ENCODE peak calls at places on chromosomes 13 and 19, in six cellular contexts. One of them, this sample, is unnamed.

GRCh38 chr13:101202590-101202989 is 213.7 kb downstream of the NALCN start:
- DNase-seq in PC-3: peak; percentile 3
- DNase-seq in dorsolateral prefrontal cortex: no peak
- DNase-seq in nephron progenitor cell: no peak
- DNase-seq in heart right ventricle: no peak
- DNase-seq in GM23338: peak; percentile 80
- DNase-seq in this sample: no peak

GRCh38 chr13:49020328-49020727 is 44.6 kb downstream of the FNDC3A start:
- DNase-seq in nephron progenitor cell: no peak
- DNase-seq in PC-3: no peak
- DNase-seq in GM23338: no peak
- DNase-seq in heart right ventricle: no peak
- DNase-seq in dorsolateral prefrontal cortex: no peak
- DNase-seq in this sample: no peak

GRCh38 chr13:106352850-106353249 is 182.6 kb downstream of the EFNB2 start:
- DNase-seq in dorsolateral prefrontal cortex: no peak
- DNase-seq in GM23338: no peak
- DNase-seq in PC-3: no peak
- DNase-seq in heart right ventricle: no peak
- DNase-seq in nephron progenitor cell: no peak
- DNase-seq in this sample: no peak

GRCh38 chr13:113410472-113411201 is 42.7 kb downstream of the ADPRHL1 start:
- DNase-seq in nephron progenitor cell: no peak
- DNase-seq in heart right ventricle: no peak
- DNase-seq in GM23338: no peak
- DNase-seq in PC-3: peak; percentile 89
- DNase-seq in dorsolateral prefrontal cortex: peak; percentile 34
- DNase-seq in this sample: peak; percentile 12

GRCh38 chr19:4577020-4577782 is 17.7 kb upstream of the SEMA6B start:
- DNase-seq in GM23338: peak; percentile 69
- DNase-seq in heart right ventricle: no peak
- DNase-seq in PC-3: peak; percentile 47
- DNase-seq in nephron progenitor cell: no peak
- DNase-seq in dorsolateral prefrontal cortex: no peak
- DNase-seq in this sample: no peak

GRCh38 chr13:54194233-54195024 is 1165.8 kb downstream of the OLFM4 start:
- DNase-seq in PC-3: no peak
- DNase-seq in nephron progenitor cell: no peak
- DNase-seq in GM23338: no peak
- DNase-seq in heart right ventricle: no peak
- DNase-seq in dorsolateral prefrontal cortex: no peak
- DNase-seq in this sample: no peak

GRCh38 chr19:42207767-42208259 is 9.7 kb downstream of the DEDD2 start:
- DNase-seq in PC-3: peak; percentile 69
- DNase-seq in dorsolateral prefrontal cortex: no peak
- DNase-seq in GM23338: no peak
- DNase-seq in nephron progenitor cell: no peak
- DNase-seq in heart right ventricle: no peak
- DNase-seq in this sample: peak; percentile 77

GRCh38 chr13:108407495-108407894 is 138.0 kb downstream of the TNFSF13B start:
- DNase-seq in PC-3: no peak
- DNase-seq in dorsolateral prefrontal cortex: no peak
- DNase-seq in heart right ventricle: no peak
- DNase-seq in GM23338: no peak
- DNase-seq in nephron progenitor cell: no peak
- DNase-seq in this sample: no peak

GRCh38 chr19:45601524-45602522 is at the start of gene GPR4:
- DNase-seq in heart right ventricle: peak; percentile 51
- DNase-seq in dorsolateral prefrontal cortex: no peak
- DNase-seq in PC-3: peak; percentile 6
- DNase-seq in GM23338: peak; percentile 89
- DNase-seq in nephron progenitor cell: peak; percentile 54
- DNase-seq in this sample: peak; percentile 43

GRCh38 chr13:42485272-42485671 is 88.7 kb upstream of the TNFSF11 start:
- DNase-seq in nephron progenitor cell: no peak
- DNase-seq in dorsolateral prefrontal cortex: no peak
- DNase-seq in PC-3: no peak
- DNase-seq in GM23338: no peak
- DNase-seq in heart right ventricle: no peak
- DNase-seq in this sample: no peak

GRCh38 chr19:49665301-49666119 is at the start of the genes BCL2L12 and IRF3:
- DNase-seq in heart right ventricle: peak; percentile 97
- DNase-seq in PC-3: peak; percentile 100
- DNase-seq in nephron progenitor cell: peak; percentile 99
- DNase-seq in dorsolateral prefrontal cortex: peak; percentile 96
- DNase-seq in GM23338: peak; percentile 98
- DNase-seq in this sample: peak; percentile 99
- TF ChIP-seq CTCF in heart right ventricle: no peak
- TF ChIP-seq CTCF in PC-3: no peak
- TF ChIP-seq CTCF in nephron progenitor cell: no peak
- TF ChIP-seq CTCF in dorsolateral prefrontal cortex: peak; percentile 8
- TF ChIP-seq CTCF in GM23338: no peak
- TF ChIP-seq CTCF in this sample: no peak

GRCh38 chr19:10091370-10091687 is 5.2 kb downstream of the SHFL start:
- DNase-seq in heart right ventricle: no peak
- DNase-seq in GM23338: no peak
- DNase-seq in nephron progenitor cell: no peak
- DNase-seq in PC-3: no peak
- DNase-seq in dorsolateral prefrontal cortex: no peak
- DNase-seq in this sample: no peak
- TF ChIP-seq CTCF in heart right ventricle: no peak
- TF ChIP-seq CTCF in GM23338: no peak
- TF ChIP-seq CTCF in nephron progenitor cell: no peak
- TF ChIP-seq CTCF in PC-3: no peak
- TF ChIP-seq CTCF in dorsolateral prefrontal cortex: no peak
- TF ChIP-seq CTCF in this sample: no peak

DNA sequence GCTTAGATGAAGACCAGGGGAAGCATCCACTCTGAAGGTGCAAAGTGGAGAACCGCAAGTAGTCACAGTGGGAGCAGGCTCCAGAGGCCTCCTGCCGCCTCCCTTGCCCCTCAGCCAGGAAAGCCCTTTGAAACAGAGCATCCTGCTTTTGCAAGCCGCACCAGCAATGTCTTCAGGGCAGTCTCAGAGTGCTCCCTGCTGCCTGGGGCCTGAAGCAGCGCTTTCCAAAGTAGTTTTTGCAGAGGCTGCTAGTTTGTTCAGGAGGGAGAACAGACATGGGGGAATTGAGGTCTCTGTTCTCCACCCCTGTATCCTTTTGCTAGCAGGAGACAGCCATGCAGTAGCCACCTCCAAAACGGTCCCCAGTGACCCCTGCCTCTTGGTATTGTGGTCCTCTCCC is 15.8 kb upstream of the POP4 start:
- DNase-seq in nephron progenitor cell: no peak
- DNase-seq in PC-3: no peak
- DNase-seq in GM23338: peak; percentile 37
- DNase-seq in heart right ventricle: no peak
- DNase-seq in dorsolateral prefrontal cortex: no peak
- DNase-seq in this sample: no peak
- TF ChIP-seq CTCF in nephron progenitor cell: no peak
- TF ChIP-seq CTCF in PC-3: no peak
- TF ChIP-seq CTCF in GM23338: peak; percentile 32
- TF ChIP-seq CTCF in heart right ventricle: no peak
- TF ChIP-seq CTCF in dorsolateral prefrontal cortex: no peak
- TF ChIP-seq CTCF in this sample: no peak

DNA sequence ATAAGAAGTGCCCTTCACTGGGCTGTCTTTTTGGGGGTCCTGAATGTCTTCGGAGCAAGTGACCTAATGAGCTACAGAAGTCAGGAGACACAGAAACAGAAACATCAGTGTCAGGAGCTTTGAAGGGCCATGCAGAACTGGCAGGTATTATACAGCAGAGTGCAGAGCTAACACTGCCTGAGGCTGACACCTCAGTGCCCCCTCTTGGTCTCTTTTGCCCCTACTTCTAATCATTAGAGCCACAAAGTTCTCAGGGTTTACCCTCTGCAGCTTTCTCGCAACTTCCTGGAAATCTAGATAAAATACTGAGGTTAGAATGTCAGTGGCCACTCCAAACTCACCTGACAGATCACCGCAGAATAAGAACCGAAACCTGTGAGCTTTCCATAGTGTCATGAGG is 172.7 kb downstream of the B3GLCT start:
- DNase-seq in nephron progenitor cell: no peak
- DNase-seq in PC-3: no peak
- DNase-seq in dorsolateral prefrontal cortex: no peak
- DNase-seq in heart right ventricle: no peak
- DNase-seq in GM23338: peak; percentile 8
- DNase-seq in this sample: no peak
- TF ChIP-seq CTCF in nephron progenitor cell: no peak
- TF ChIP-seq CTCF in PC-3: no peak
- TF ChIP-seq CTCF in dorsolateral prefrontal cortex: no peak
- TF ChIP-seq CTCF in heart right ventricle: no peak
- TF ChIP-seq CTCF in GM23338: no peak
- TF ChIP-seq CTCF in this sample: no peak

DNA sequence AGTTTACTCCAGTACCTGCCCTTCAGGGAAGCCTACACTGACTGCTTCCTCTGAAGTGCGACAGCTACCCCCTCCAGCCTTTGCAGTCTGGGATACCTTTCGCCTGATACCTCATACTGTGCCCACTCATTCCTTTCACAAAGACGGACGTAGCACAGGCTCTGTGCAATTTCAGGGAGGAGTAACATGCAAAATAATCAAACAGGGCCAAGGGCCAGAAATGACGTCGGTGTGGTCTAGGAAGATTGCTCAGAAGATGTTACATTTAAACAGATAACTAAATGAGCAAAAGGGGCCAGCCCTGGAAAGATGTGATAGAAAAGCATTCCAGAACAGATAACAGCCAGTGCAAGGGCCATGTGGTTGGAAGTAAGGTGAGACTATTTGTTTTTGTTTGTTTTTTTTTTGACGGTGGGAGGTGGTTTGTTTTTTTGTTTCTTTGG is 6.6 kb upstream of the DDX39A start:
- DNase-seq in GM23338: no peak
- DNase-seq in nephron progenitor cell: no peak
- DNase-seq in dorsolateral prefrontal cortex: no peak
- DNase-seq in PC-3: no peak
- DNase-seq in heart right ventricle: no peak
- DNase-seq in this sample: no peak
- TF ChIP-seq CTCF in GM23338: no peak
- TF ChIP-seq CTCF in nephron progenitor cell: no peak
- TF ChIP-seq CTCF in dorsolateral prefrontal cortex: no peak
- TF ChIP-seq CTCF in PC-3: no peak
- TF ChIP-seq CTCF in heart right ventricle: no peak
- TF ChIP-seq CTCF in this sample: no peak

DNA sequence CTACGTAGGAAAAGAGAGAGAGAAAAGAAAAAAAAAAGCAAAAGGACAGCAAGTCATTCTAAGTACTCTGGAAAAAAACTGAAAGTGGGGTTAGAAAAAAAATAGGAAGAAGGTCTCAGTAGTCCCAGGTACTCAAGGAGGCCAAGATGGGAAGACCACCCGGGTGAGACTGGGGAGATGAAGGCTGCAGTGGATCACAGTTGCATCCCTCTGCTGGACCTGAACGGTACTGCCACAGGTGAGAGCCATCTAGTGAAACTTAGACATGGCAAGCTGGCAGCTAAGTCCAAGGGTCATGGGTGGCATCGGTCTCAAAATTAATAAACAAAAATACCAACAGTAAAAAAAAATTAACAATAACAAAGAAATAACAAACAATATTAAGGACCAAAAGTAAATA is 41.0 kb upstream of the ZNF91 start:
- DNase-seq in PC-3: peak; percentile 4
- DNase-seq in dorsolateral prefrontal cortex: no peak
- DNase-seq in nephron progenitor cell: peak; percentile 3
- DNase-seq in GM23338: peak; percentile 48
- DNase-seq in heart right ventricle: no peak
- DNase-seq in this sample: no peak
- TF ChIP-seq CTCF in PC-3: peak; percentile 40
- TF ChIP-seq CTCF in dorsolateral prefrontal cortex: no peak
- TF ChIP-seq CTCF in nephron progenitor cell: no peak
- TF ChIP-seq CTCF in GM23338: peak; percentile 50
- TF ChIP-seq CTCF in heart right ventricle: peak; percentile 14
- TF ChIP-seq CTCF in this sample: no peak

DNA sequence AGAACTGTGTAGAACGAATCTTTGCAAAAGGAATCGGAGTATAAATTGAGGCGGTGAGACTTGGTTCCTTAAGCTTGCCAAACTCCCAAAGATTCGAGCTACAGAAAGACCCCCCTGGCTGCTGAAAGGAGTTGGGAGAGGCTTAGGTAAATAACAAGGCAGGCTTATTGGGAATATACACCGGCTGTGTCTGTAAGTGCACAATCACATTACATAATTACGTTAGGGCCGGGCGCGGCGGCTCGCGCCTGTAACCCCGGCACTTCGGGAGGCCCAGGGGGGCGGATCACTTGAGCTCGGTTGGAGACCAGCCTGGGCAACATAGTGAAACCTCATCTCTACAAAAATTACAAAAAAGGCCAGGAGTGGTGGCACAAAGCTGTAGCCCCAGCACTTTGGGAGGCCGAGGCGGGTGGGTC is 12.2 kb downstream of the TMEM160 start:
- DNase-seq in PC-3: peak; percentile 25
- DNase-seq in heart right ventricle: no peak
- DNase-seq in GM23338: no peak
- DNase-seq in nephron progenitor cell: no peak
- DNase-seq in dorsolateral prefrontal cortex: peak; percentile 24
- DNase-seq in this sample: peak; percentile 47
- TF ChIP-seq CTCF in PC-3: no peak
- TF ChIP-seq CTCF in heart right ventricle: no peak
- TF ChIP-seq CTCF in GM23338: no peak
- TF ChIP-seq CTCF in nephron progenitor cell: no peak
- TF ChIP-seq CTCF in dorsolateral prefrontal cortex: no peak
- TF ChIP-seq CTCF in this sample: no peak

GRCh38 chr19:11284535-11284934 is 11.4 kb upstream of the TSPAN16 start:
- DNase-seq in heart right ventricle: no peak
- DNase-seq in PC-3: no peak
- DNase-seq in nephron progenitor cell: no peak
- DNase-seq in GM23338: no peak
- DNase-seq in dorsolateral prefrontal cortex: no peak
- DNase-seq in this sample: no peak

GRCh38 chr19:11291415-11291814 is 4.5 kb upstream of the TSPAN16 start:
- DNase-seq in dorsolateral prefrontal cortex: no peak
- DNase-seq in GM23338: no peak
- DNase-seq in heart right ventricle: no peak
- DNase-seq in PC-3: no peak
- DNase-seq in nephron progenitor cell: no peak
- DNase-seq in this sample: no peak

GRCh38 chr19:11288349-11288748 is 7.6 kb upstream of the TSPAN16 start:
- DNase-seq in nephron progenitor cell: no peak
- DNase-seq in GM23338: peak; percentile 44
- DNase-seq in dorsolateral prefrontal cortex: peak; percentile 11
- DNase-seq in heart right ventricle: no peak
- DNase-seq in PC-3: peak; percentile 62
- DNase-seq in this sample: no peak

GRCh38 chr19:11281336-11282049 is 14.5 kb upstream of the TSPAN16 start:
- DNase-seq in heart right ventricle: no peak
- DNase-seq in GM23338: no peak
- DNase-seq in dorsolateral prefrontal cortex: no peak
- DNase-seq in nephron progenitor cell: no peak
- DNase-seq in PC-3: peak; percentile 45
- DNase-seq in this sample: no peak

GRCh38 chr19:11286312-11286974 is 9.5 kb upstream of the TSPAN16 start:
- DNase-seq in PC-3: no peak
- DNase-seq in dorsolateral prefrontal cortex: no peak
- DNase-seq in nephron progenitor cell: no peak
- DNase-seq in heart right ventricle: no peak
- DNase-seq in GM23338: no peak
- DNase-seq in this sample: no peak
- TF ChIP-seq CTCF in PC-3: no peak
- TF ChIP-seq CTCF in dorsolateral prefrontal cortex: no peak
- TF ChIP-seq CTCF in nephron progenitor cell: no peak
- TF ChIP-seq CTCF in heart right ventricle: peak; percentile 54
- TF ChIP-seq CTCF in GM23338: no peak
- TF ChIP-seq CTCF in this sample: no peak

This sample was measured in Calu3.